ENCODE peak calls at places on chromosomes 3 and 15, in six cellular contexts. N, H, W, C, G and V are unnamed samples.

GRCh38 chr3:136250862-136251460 is 821 bp downstream of the PCCB start:
- DNase-seq in N (peak), H (peak), W (peak), C (peak), G (peak), V (no peak)

GRCh38 chr3:118501152-118501551 is 533.5 kb downstream of the IGSF11 start:
- DNase-seq in N (peak), H (no peak), W (no peak), C (no peak), G (no peak), V (no peak)

GRCh38 chr3:66497982-66498671 is 2.7 kb downstream of the LRIG1 start:
- DNase-seq in N (no peak), H (no peak), W (no peak), C (no peak), G (no peak), V (no peak)

GRCh38 chr15:27201425-27201824 is 230.4 kb downstream of the GABRG3 start:
- DNase-seq in N (no peak), H (no peak), W (no peak), C (no peak), G (no peak), V (no peak)

GRCh38 chr3:48361928-48362327 is 10.1 kb upstream of the FBXW12 start:
- DNase-seq in N (no peak), H (no peak), W (no peak), C (no peak), G (no peak), V (no peak)

GRCh38 chr15:84772031-84772430 is 23.6 kb downstream of the ZNF592 start:
- DNase-seq in N (no peak), H (no peak), W (no peak), C (no peak), G (no peak), V (no peak)

GRCh38 chr15:95267476-95267875 is 1036.1 kb downstream of the MCTP2 start:
- DNase-seq in N (no peak), H (no peak), W (no peak), C (no peak), G (no peak), V (no peak)

GRCh38 chr3:132029182-132029902 is 5.5 kb downstream of the CPNE4 start:
- DNase-seq in N (peak), H (no peak), W (peak), C (peak), G (peak), V (peak)

GRCh38 chr15:68512578-68512977 is 66.2 kb upstream of the CORO2B start:
- DNase-seq in N (no peak), H (no peak), W (no peak), C (no peak), G (no peak), V (no peak)

GRCh38 chr3:188176884-188177283 is 22.9 kb downstream of the LPP start:
- DNase-seq in N (no peak), H (no peak), W (no peak), C (no peak), G (no peak), V (no peak)

GRCh38 chr3:14565791-14566588 is 25.8 kb upstream of the GRIP2 start:
- DNase-seq in N (peak), H (no peak), W (no peak), C (no peak), G (no peak), V (no peak)

GRCh38 chr3:123385072-123385471 is 63.8 kb downstream of the ADCY5 start:
- DNase-seq in N (no peak), H (no peak), W (no peak), C (no peak), G (no peak), V (no peak)

GRCh38 chr3:195896361-195897080 is 11.8 kb downstream of the TNK2 start:
- DNase-seq in N (peak), H (no peak), W (peak), C (no peak), G (no peak), V (no peak)

GRCh38 chr3:190585771-190586630 is 72.1 kb downstream of the IL1RAP start:
- DNase-seq in N (peak), H (no peak), W (no peak), C (no peak), G (peak), V (no peak)
- TF ChIP-seq TAF1 in N (no peak), H (no peak), W (no peak), C (no peak), G (no peak), V (no peak)

DNA sequence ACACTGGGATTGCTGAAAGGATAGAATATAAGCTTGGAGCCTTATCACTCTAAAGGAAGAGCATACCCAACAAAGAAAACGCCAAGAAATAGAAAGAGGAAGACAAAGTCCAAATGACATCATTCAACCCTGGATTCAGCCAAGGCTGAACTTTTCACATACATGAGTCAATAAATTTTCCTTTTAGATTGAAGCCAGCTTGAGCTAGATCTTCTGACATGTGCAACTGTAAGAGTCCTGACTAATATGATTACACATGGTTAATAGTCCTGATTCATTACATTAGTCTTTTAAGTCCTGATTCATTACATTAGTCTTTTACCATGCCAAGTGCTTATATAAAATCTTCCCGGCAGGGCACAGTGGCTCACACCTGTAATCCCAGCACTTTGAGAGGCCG is 13.6 kb upstream of the DENND6A start:
- DNase-seq in N (no peak), H (no peak), W (no peak), C (no peak), G (no peak), V (no peak)
- TF ChIP-seq TAF1 in N (no peak), H (no peak), W (no peak), C (no peak), G (no peak), V (no peak)

DNA sequence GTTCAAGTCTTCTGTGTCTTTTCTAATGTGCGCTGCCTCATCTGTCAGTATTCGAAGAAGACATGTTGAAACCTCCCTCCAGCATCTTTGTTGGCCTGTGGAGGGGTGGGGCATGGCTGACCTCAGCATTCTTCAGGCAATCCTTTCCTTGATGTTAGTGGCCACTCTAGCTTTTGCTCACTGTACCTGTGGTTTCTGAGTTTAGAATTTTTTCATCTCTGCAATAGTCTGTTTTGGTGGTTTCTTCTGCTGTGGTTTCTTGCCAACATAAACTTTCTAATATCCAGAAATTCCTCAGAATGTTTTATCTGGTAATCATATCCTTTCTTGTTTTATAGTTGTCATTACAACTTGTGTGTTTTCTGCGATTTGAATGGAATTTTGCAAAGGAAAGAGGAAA is 251.3 kb upstream of the NR2E3 start:
- DNase-seq in N (no peak), H (no peak), W (no peak), C (no peak), G (no peak), V (no peak)
- TF ChIP-seq TAF1 in N (no peak), H (no peak), W (no peak), C (no peak), G (no peak), V (no peak)

GRCh38 chr3:46239301-46239938 is 2.8 kb upstream of the CCR3 start:
- DNase-seq in N (no peak), H (no peak), W (no peak), C (no peak), G (no peak), V (no peak)

GRCh38 chr3:46235425-46235824 is 6.8 kb upstream of the CCR3 start:
- DNase-seq in N (no peak), H (no peak), W (no peak), C (no peak), G (no peak), V (no peak)

GRCh38 chr3:46239952-46240351 is 2.3 kb upstream of the CCR3 start:
- DNase-seq in N (no peak), H (no peak), W (no peak), C (no peak), G (no peak), V (no peak)

GRCh38 chr3:46236294-46237054 is 5.8 kb upstream of the CCR3 start:
- DNase-seq in N (no peak), H (no peak), W (no peak), C (no peak), G (no peak), V (no peak)

GRCh38 chr3:46238386-46238785 is 3.9 kb upstream of the CCR3 start:
- DNase-seq in N (no peak), H (no peak), W (no peak), C (no peak), G (no peak), V (no peak)
- TF ChIP-seq TAF1 in N (no peak), H (no peak), W (no peak), C (no peak), G (no peak), V (no peak)

DNA sequence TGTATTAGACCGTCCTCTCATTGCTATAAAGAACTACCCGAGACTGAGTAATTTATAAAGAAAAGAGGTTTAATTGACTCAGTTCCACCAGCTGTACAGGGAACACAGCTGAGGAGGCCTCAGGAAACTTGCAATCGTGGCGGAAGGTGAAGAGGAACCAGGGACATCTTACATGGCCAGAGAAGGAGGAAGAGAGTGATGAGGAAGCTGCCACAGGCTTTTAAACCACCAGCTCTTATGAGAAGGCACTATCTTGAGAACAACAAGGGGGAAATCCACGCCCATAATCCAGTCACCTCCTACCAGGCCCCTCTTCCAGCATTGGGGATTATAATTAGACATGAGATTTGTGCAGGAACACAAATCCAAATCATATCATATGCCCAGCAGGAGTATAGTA is 138.5 kb downstream of the ALCAM start:
- DNase-seq in N (no peak), H (no peak), W (no peak), C (no peak), G (no peak), V (no peak)
- TF ChIP-seq TAF1 in N (no peak), H (no peak), W (no peak), C (no peak), G (no peak), V (no peak)

DNA sequence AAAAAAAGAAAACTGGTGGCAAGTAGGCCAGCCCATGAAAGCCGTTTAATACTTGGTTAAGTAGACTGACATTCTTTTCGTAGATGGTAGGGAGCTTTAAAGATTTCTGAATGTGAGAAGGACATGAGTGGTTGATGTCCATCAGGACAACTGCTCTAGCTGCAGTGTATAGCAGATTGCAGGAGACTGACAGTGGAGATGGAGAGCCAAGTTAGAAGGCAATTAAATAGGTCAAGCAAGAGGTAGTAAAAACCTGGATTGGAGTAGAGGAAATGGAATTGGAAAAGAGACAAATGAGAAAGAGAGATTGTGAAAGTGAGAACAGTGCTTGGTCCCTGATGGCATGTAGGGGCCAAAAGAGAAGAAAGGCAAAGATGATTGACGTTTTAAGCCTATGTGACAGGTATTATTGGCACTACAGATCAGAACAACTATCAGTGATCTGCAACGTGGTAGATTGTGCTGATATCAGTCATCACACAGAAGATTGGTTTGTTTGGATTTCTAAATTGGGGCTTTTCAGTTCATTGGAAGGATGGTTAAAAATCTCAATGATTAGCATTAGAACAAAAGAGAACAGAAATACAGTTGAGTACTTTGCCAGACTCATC is 74.0 kb downstream of the CNTN4 start:
- DNase-seq in N (no peak), H (no peak), W (no peak), C (no peak), G (no peak), V (no peak)
- TF ChIP-seq TAF1 in N (no peak), H (no peak), W (no peak), C (no peak), G (no peak), V (no peak)